ENCODE peak calls at places on chromosomes 13 and 19, in six cellular contexts. D, Z, T, X, S and Y are unnamed samples.

GRCh38 chr13:22265563-22265962 is 594.7 kb downstream of the FGF9 start:
- DNase-seq in T (no peak), Z (no peak), X (no peak), S (no peak), D (no peak), Y (no peak)

GRCh38 chr13:113623491-113624234 is 34.3 kb downstream of the ATP4B start:
- DNase-seq in X (no peak), Z (peak), S (no peak), D (no peak), T (no peak), Y (no peak)

GRCh38 chr19:55642153-55643002 is 1.1 kb upstream of the ZNF581 start:
- DNase-seq in Z (no peak), S (no peak), X (no peak), D (no peak), T (peak), Y (no peak)

GRCh38 chr13:23741879-23742510 is 147.2 kb downstream of the MIPEP start:
- DNase-seq in T (peak), Z (no peak), S (no peak), D (no peak), X (no peak), Y (no peak)

GRCh38 chr19:46753420-46754155 is 7.3 kb upstream of the STRN4 start:
- DNase-seq in D (peak), X (peak), T (peak), S (no peak), Z (no peak), Y (no peak)

GRCh38 chr13:103067751-103068563 is 1.7 kb upstream of the SLC10A2 start:
- DNase-seq in S (no peak), T (no peak), D (no peak), X (no peak), Z (no peak), Y (no peak)

GRCh38 chr13:22936228-22936627 is 244.6 kb upstream of the SGCG start:
- DNase-seq in X (no peak), Z (no peak), S (no peak), T (no peak), D (no peak), Y (no peak)

GRCh38 chr19:13621413-13621812 is 115.1 kb upstream of the CACNA1A start:
- DNase-seq in X (no peak), Z (peak), T (peak), D (no peak), S (no peak), Y (no peak)

GRCh38 chr13:50901701-50902100 is 7.9 kb upstream of the RNASEH2B start:
- DNase-seq in X (no peak), T (no peak), D (no peak), Z (no peak), S (no peak), Y (no peak)

GRCh38 chr13:98112456-98112855 is 30.4 kb upstream of the FARP1 start:
- DNase-seq in S (no peak), Z (no peak), X (no peak), T (no peak), D (no peak), Y (no peak)

GRCh38 chr19:17665058-17665457 is 23.1 kb downstream of the UNC13A start:
- DNase-seq in X (no peak), S (no peak), Z (no peak), T (no peak), D (no peak), Y (no peak)

GRCh38 chr19:772730-773436 is 22.0 kb downstream of the MISP start:
- DNase-seq in Z (no peak), X (no peak), S (no peak), T (no peak), D (no peak), Y (no peak)

GRCh38 chr13:107843281-107843680 is 372.1 kb downstream of the LIG4 start:
- DNase-seq in Z (no peak), X (no peak), D (no peak), S (no peak), T (no peak), Y (no peak)

GRCh38 chr13:76826527-76826926 is 59.7 kb downstream of the KCTD12 start:
- DNase-seq in S (no peak), D (no peak), X (no peak), Z (no peak), T (no peak), Y (no peak)

GRCh38 chr13:99606322-99607089 is 105.2 kb downstream of the TM9SF2 start:
- DNase-seq in S (peak), D (peak), T (peak), X (peak), Z (peak), Y (peak)

GRCh38 chr19:13968383-13968935 is 16.1 kb downstream of the DCAF15 start:
- DNase-seq in S (no peak), Z (no peak), T (no peak), D (no peak), X (no peak), Y (no peak)

GRCh38 chr13:76754414-76754813 is 131.8 kb downstream of the KCTD12 start:
- DNase-seq in D (no peak), T (peak), S (peak), Z (peak), X (no peak), Y (no peak)

GRCh38 chr13:106172176-106172905 is 363.1 kb downstream of the EFNB2 start:
- DNase-seq in Z (no peak), X (no peak), S (no peak), T (no peak), D (no peak), Y (no peak)

GRCh38 chr13:50080158-50080855 is 65.1 kb downstream of the KCNRG start:
- DNase-seq in T (peak), S (peak), Z (peak), X (no peak), D (peak), Y (no peak)

GRCh38 chr13:106297283-106297682 is 238.2 kb downstream of the EFNB2 start:
- DNase-seq in T (no peak), D (no peak), X (no peak), S (no peak), Z (no peak), Y (no peak)

GRCh38 chr13:42028113-42028799 is 20.2 kb upstream of the DGKH start:
- DNase-seq in S (no peak), X (no peak), D (no peak), T (peak), Z (no peak), Y (no peak)

GRCh38 chr13:59494560-59494970 is 669.2 kb downstream of the DIAPH3 start:
- DNase-seq in S (peak), T (peak), Z (peak), X (no peak), D (no peak), Y (no peak)

GRCh38 chr13:42369071-42369795 is 97.3 kb downstream of the AKAP11 start:
- DNase-seq in X (no peak), D (no peak), S (no peak), Z (no peak), T (no peak), Y (no peak)

GRCh38 chr19:1445932-1446712 is 3.8 kb upstream of the APC2 start:
- DNase-seq in Z (no peak), T (no peak), X (no peak), S (peak), D (no peak), Y (peak)

DNA sequence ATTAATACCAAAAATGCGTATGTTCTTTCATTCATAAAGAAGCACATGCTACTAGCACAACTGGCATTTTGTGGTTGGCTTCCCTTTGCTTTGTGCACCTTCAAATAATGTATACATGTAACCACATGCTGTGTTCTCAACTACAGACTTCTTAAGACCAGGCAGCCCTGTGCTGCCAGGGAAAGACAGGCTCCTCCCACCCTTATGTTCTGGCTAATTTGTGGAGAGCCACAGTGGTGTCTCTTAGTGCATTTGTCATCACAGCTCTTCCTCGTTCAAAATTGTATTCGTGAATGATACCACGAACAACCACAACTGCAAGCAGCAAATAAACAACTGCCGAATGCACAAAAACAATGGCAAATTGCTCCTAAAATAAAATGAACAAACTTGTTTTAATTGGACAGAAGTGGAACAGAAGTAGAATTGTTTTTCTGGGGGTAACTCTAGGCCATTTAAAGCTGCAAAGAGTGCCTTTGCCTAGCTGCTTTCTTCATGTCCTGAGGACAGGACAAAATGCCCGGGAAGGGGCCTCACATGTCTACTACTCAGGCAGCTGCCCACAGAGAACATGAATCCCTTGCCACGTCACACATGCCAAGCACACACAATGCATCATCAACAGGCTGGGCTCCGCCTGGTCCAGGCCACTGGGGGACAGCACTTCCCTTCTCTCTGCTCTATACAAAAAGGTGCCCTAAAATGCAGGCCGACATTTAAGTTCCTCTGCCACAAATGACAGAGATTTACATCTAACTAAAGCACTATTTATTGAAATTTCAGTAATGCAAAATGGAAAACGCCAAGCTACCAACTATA is 21.7 kb downstream of the IRS2 start:
- DNase-seq in X (no peak), D (no peak), Z (peak), T (no peak), S (no peak), Y (peak)
- TF ChIP-seq CTCF in X (no peak), D (peak), Z (peak), T (peak), S (no peak), Y (peak)

GRCh38 chr13:36476661-36477060 is 44.4 kb downstream of the CCNA1 start:
- DNase-seq in S (no peak), X (no peak), Z (no peak), T (no peak), D (no peak), Y (no peak)

GRCh38 chr13:36480726-36481485 is 48.6 kb downstream of the CCNA1 start:
- DNase-seq in D (no peak), X (no peak), T (no peak), S (no peak), Z (no peak), Y (no peak)

DNA sequence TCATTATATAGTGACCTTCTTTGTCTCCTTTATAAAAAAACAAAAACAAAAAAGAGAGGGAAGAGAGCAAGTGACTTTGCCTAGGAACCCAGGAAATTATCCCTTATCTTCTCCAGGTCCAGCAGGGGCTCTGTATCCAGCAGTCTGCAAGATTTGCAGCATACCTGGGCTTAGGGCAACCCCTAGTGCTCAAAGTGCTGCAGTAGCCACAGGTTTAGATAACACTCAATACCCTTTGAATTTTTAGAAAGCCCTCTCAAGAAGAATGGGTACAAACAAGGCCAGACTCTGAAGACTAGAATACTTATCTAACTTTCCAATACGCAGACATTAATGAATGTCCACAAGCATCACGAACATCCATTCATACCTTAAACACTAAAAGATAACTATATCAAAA is 43.2 kb downstream of the CCNA1 start:
- DNase-seq in S (no peak), T (peak), D (no peak), Z (peak), X (no peak), Y (no peak)
- TF ChIP-seq CTCF in S (no peak), T (peak), D (no peak), Z (no peak), X (no peak), Y (no peak)

GRCh38 chr19:19738564-19738963 is 5.7 kb upstream of the ZNF14 start:
- DNase-seq in T (no peak), D (no peak), Z (no peak), X (peak), S (no peak), Y (no peak)

GRCh38 chr19:19737559-19738332 is 4.8 kb upstream of the ZNF14 start:
- DNase-seq in X (peak), D (no peak), T (no peak), S (no peak), Z (no peak), Y (no peak)

DNA sequence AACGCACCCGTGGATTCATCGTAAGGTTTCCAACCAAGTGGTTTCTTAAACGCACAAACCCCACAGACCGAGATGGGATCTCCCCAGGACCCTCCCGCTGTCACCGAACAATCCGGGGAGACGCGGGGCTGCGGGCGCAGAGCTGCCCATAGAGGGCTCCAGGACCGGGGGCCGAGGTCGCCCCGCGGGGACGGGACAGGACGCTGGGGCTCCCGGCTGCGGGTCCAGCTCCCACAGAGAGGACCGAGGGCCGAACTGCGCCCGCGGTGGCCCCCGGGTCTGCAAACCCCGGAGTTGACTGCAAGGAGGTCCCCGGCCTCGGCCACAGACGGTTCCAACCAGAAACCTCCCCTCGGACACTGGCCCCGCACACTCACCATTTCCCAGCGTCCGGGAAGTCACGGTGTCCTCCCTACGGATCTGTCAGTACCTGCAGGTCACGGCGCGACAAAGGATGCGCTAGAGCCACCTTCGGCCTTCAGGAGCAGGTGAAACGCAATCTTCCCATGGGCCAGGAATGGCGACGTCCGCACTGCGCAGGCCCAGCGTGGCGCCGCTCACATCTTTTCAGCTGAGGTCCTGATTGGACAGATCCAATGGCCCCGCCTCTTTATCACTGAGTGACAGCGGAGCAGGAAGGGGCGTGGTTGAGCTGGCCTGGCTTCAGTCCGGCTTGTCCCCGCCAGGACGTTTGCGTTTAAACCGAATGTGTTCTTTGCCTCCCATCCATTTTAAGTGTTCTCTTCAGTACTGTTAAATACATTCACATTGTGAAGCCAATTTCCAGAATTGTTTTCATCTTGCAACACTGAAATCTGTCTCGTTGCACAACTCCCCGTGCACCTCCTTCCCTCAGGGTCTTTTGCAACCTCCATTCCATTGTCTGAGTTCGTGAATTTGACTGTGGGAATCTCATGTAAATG is at the start of gene ZNF14:
- DNase-seq in S (peak), X (peak), Z (peak), D (peak), T (peak), Y (peak)
- TF ChIP-seq CTCF in S (no peak), X (no peak), Z (peak), D (no peak), T (peak), Y (no peak)

DNA sequence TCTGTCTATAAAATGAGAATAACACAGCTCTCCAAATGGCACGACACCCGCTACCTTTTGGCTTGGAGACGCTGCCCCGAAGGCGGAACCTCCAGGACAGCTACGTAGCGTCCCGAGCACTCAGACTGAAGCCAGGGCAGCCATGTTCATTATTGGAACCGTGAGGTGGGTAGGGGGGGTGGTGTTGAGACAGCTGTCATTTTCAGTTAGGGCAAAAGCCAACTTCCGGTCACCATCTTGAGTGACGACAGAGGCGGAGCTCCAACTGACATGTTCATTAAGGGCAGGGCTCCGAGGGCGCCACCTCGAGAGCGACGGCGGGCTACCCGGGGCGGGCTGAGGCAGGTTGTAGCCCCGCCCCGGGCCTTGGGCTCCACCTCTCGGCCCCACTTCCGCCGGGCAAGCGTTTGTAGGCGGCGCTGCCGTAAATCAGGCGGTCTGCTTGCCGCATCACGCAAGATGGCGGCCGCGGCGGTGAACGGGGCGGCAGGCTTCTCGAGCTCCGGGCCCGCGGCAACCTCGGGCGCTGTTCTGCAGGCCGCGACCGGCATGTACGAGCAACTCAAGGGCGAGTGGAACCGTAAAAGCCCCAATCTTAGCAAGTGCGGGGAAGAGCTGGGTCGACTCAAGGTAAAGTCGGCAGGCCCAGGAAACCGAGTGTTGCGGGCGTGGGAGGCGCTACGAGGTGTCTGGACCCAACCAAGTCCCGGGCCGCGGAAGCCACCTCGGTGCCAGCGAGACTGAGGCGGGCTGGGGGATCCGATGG is at the start of gene PSMD8:
- DNase-seq in S (peak), D (peak), X (peak), Z (peak), T (peak), Y (peak)
- TF ChIP-seq CTCF in S (no peak), D (peak), X (no peak), Z (peak), T (no peak), Y (peak)

GRCh38 chr19:58182577-58182988 is 278 bp upstream of the ZNF274 start:
- DNase-seq in Z (no peak), T (no peak), S (no peak), X (no peak), D (no peak), Y (no peak)

GRCh38 chr19:58183822-58184215 is 958 bp downstream of the ZNF274 start:
- DNase-seq in T (no peak), X (no peak), Z (no peak), S (no peak), D (no peak), Y (no peak)

GRCh38 chr19:58182989-58183821 is at the start of gene ZNF274:
- DNase-seq in T (peak), D (peak), Z (peak), X (peak), S (peak), Y (peak)

DNA sequence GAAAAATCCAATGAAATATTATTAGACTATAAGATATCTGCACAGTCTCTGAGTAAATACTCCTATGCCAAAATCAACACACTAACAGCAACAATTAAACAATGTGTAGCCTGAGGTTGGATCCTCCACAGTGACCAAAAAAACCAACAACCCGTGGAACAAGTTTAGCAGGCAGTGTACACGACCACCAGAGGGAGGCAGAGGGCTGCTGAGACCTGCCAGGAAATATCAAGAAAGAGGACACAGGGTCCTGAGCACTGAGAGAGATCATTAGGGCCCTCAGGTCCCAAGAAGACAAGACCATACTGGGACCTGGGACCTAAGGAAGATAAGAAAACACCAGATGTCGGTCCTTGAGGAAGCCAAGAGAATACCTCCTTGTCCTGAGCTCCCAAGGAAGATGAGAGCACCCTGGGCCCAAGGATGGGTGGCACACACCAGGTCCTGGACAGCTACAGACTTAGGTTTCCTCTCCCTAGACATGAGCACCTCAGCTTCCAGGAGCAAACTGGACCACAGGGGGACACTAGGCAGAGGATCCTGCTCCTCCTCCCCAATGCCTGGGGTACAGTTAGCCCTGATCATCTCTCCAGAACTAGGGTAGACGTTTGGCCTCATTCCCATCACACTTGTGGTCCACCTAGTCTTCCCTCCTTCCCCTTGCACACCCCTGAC is 822 bp upstream of the ZNF274 start:
- DNase-seq in S (peak), D (peak), Z (peak), T (peak), X (peak), Y (no peak)
- TF ChIP-seq CTCF in S (peak), D (peak), Z (peak), T (peak), X (peak), Y (peak)

DNA sequence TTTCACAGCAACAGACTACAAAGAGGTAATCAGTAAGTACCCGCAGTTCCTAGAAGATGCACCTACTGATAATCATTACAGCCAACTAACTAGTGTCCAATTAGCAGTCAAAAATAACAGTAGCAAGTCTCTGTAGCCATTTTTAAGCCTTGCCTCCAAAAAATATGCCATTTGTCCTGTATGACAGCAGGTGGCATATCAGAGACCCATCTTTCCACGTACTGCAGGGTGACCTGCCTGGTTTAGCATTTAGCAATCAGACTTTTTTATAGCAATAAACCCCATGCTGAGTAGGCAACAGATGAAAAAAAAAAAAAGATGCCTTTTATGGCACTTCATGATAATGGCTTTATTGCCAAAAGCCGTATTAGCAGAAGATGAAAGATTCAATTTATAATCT is 155.3 kb upstream of the LSM14A start:
- DNase-seq in T (no peak), S (no peak), D (no peak), Z (no peak), X (no peak), Y (no peak)
- TF ChIP-seq CTCF in T (no peak), S (no peak), D (no peak), Z (no peak), X (no peak), Y (peak)